ENCODE peak calls at places on chromosomes 12 and 14, in five cellular contexts. One of them, this sample, is unnamed.

GRCh38 chr14:53692451-53693330 is 263.9 kb downstream of the BMP4 start:
- DNase-seq in activated naive CD8-positive, alpha-beta T cell treated with anti-CD3 and anti-CD28 coated beads, Interleukin-2, amount 50 U/mL, for 24 hours: no peak
- DNase-seq in iPS DF 19.7: no peak
- DNase-seq in stimulated activated CD4-positive, alpha-beta T cell treated with anti-CD3 and anti-CD28 coated beads, Interleukin-4, amount 100 ng/mL, for 24 hours: no peak
- DNase-seq in T-helper 17 cell: no peak
- DNase-seq in this sample: no peak

GRCh38 chr12:113165521-113166450 is 16.3 kb downstream of the CFAP73 start:
- DNase-seq in T-helper 17 cell: no peak
- DNase-seq in stimulated activated CD4-positive, alpha-beta T cell treated with anti-CD3 and anti-CD28 coated beads, Interleukin-4, amount 100 ng/mL, for 24 hours: no peak
- DNase-seq in activated naive CD8-positive, alpha-beta T cell treated with anti-CD3 and anti-CD28 coated beads, Interleukin-2, amount 50 U/mL, for 24 hours: no peak
- DNase-seq in iPS DF 19.7: no peak
- DNase-seq in this sample: no peak

GRCh38 chr14:100706860-100707259 is 19.8 kb upstream of the DLK1 start:
- DNase-seq in iPS DF 19.7: no peak
- DNase-seq in T-helper 17 cell: no peak
- DNase-seq in stimulated activated CD4-positive, alpha-beta T cell treated with anti-CD3 and anti-CD28 coated beads, Interleukin-4, amount 100 ng/mL, for 24 hours: no peak
- DNase-seq in activated naive CD8-positive, alpha-beta T cell treated with anti-CD3 and anti-CD28 coated beads, Interleukin-2, amount 50 U/mL, for 24 hours: no peak
- DNase-seq in this sample: no peak

GRCh38 chr12:20142956-20143355 is 225.4 kb upstream of the PDE3A start:
- DNase-seq in T-helper 17 cell: no peak
- DNase-seq in activated naive CD8-positive, alpha-beta T cell treated with anti-CD3 and anti-CD28 coated beads, Interleukin-2, amount 50 U/mL, for 24 hours: no peak
- DNase-seq in stimulated activated CD4-positive, alpha-beta T cell treated with anti-CD3 and anti-CD28 coated beads, Interleukin-4, amount 100 ng/mL, for 24 hours: no peak
- DNase-seq in iPS DF 19.7: no peak
- DNase-seq in this sample: no peak

GRCh38 chr12:50786498-50787231 is 22.8 kb downstream of the ATF1 start:
- DNase-seq in activated naive CD8-positive, alpha-beta T cell treated with anti-CD3 and anti-CD28 coated beads, Interleukin-2, amount 50 U/mL, for 24 hours: no peak
- DNase-seq in T-helper 17 cell: no peak
- DNase-seq in iPS DF 19.7: no peak
- DNase-seq in stimulated activated CD4-positive, alpha-beta T cell treated with anti-CD3 and anti-CD28 coated beads, Interleukin-4, amount 100 ng/mL, for 24 hours: no peak
- DNase-seq in this sample: peak

GRCh38 chr12:52280319-52280795 is 5.9 kb downstream of the KRT86 start:
- DNase-seq in activated naive CD8-positive, alpha-beta T cell treated with anti-CD3 and anti-CD28 coated beads, Interleukin-2, amount 50 U/mL, for 24 hours: no peak
- DNase-seq in iPS DF 19.7: no peak
- DNase-seq in stimulated activated CD4-positive, alpha-beta T cell treated with anti-CD3 and anti-CD28 coated beads, Interleukin-4, amount 100 ng/mL, for 24 hours: no peak
- DNase-seq in T-helper 17 cell: no peak
- DNase-seq in this sample: peak

GRCh38 chr12:96177013-96177412 is 17.2 kb upstream of the ELK3 start:
- DNase-seq in iPS DF 19.7: no peak
- DNase-seq in stimulated activated CD4-positive, alpha-beta T cell treated with anti-CD3 and anti-CD28 coated beads, Interleukin-4, amount 100 ng/mL, for 24 hours: peak
- DNase-seq in T-helper 17 cell: no peak
- DNase-seq in activated naive CD8-positive, alpha-beta T cell treated with anti-CD3 and anti-CD28 coated beads, Interleukin-2, amount 50 U/mL, for 24 hours: peak
- DNase-seq in this sample: peak

GRCh38 chr12:93204896-93205295 is 172.8 kb upstream of the NUDT4 start:
- DNase-seq in activated naive CD8-positive, alpha-beta T cell treated with anti-CD3 and anti-CD28 coated beads, Interleukin-2, amount 50 U/mL, for 24 hours: no peak
- DNase-seq in iPS DF 19.7: no peak
- DNase-seq in stimulated activated CD4-positive, alpha-beta T cell treated with anti-CD3 and anti-CD28 coated beads, Interleukin-4, amount 100 ng/mL, for 24 hours: no peak
- DNase-seq in T-helper 17 cell: no peak
- DNase-seq in this sample: no peak

GRCh38 chr14:99537399-99537798 is 56.2 kb downstream of the CCNK start:
- DNase-seq in T-helper 17 cell: no peak
- DNase-seq in iPS DF 19.7: no peak
- DNase-seq in activated naive CD8-positive, alpha-beta T cell treated with anti-CD3 and anti-CD28 coated beads, Interleukin-2, amount 50 U/mL, for 24 hours: no peak
- DNase-seq in stimulated activated CD4-positive, alpha-beta T cell treated with anti-CD3 and anti-CD28 coated beads, Interleukin-4, amount 100 ng/mL, for 24 hours: no peak
- DNase-seq in this sample: peak

This sample was measured in EH.